ENCODE peak calls at places on chromosome 18, in six cellular contexts. B is prostate gland, T is naive B cell, C is sigmoid colon, G is NAMALWA, E is activated T-helper 1 cell treated with Interleukin-2 at 50 U/mL for 16 hours. J is an unnamed sample.

GRCh38 chr18:48428494-48429177 is 19.5 kb upstream of the ZBTB7C start:
- DNase-seq in C (no peak), E (no peak), T (no peak), G (peak), B (no peak), J (no peak)

GRCh38 chr18:50460691-50461090 is 85.8 kb downstream of the SKA1 start:
- DNase-seq in C (no peak), E (no peak), T (no peak), B (no peak), G (no peak), J (no peak)

GRCh38 chr18:46448347-46448746 is 208.7 kb downstream of the LOXHD1 start:
- DNase-seq in T (no peak), G (no peak), C (no peak), B (no peak), E (no peak), J (peak)

GRCh38 chr18:3286165-3286564 is 24.2 kb downstream of the MYL12B start:
- DNase-seq in G (no peak), B (no peak), C (no peak), T (no peak), E (no peak), J (no peak)

GRCh38 chr18:79575891-79576685 is 103.5 kb upstream of the CTDP1 start:
- DNase-seq in T (no peak), E (no peak), G (no peak), C (peak), B (peak), J (no peak)

GRCh38 chr18:58254873-58255511 is 211.0 kb downstream of the NEDD4L start:
- DNase-seq in G (no peak), B (peak), C (peak), T (no peak), E (no peak), J (peak)

GRCh38 chr18:78882585-78882984 is 97.0 kb upstream of the SALL3 start:
- DNase-seq in C (no peak), E (no peak), B (no peak), T (no peak), G (no peak), J (no peak)

GRCh38 chr18:27057459-27058302 is 127.4 kb downstream of the CHST9 start:
- DNase-seq in G (no peak), E (no peak), T (no peak), C (no peak), B (peak), J (no peak)

GRCh38 chr18:21203096-21203495 is 38.9 kb upstream of the GREB1L start:
- DNase-seq in B (no peak), C (no peak), G (no peak), E (no peak), T (no peak), J (no peak)

GRCh38 chr18:10453885-10454772 is at the start of gene APCDD1:
- DNase-seq in C (peak), B (peak), G (no peak), T (peak), E (no peak), J (peak)

GRCh38 chr18:48714873-48715272 is 176.0 kb downstream of the CTIF start:
- DNase-seq in T (no peak), C (no peak), G (no peak), B (no peak), E (no peak), J (peak)